ENCODE peak calls at places on chromosomes 11 and 22, in nine cellular contexts. U, X, V, Y, Q, D, R, G and C are unnamed samples.
A peak's percentile ranks its signal among the peaks of the same experiment; 100 is the strongest.

GRCh38 chr22:17998913-17999312 is 25.4 kb downstream of the MICAL3 start:
- DNase-seq in U (peak; percentile 89), X (no peak), V (no peak), Y (no peak), Q (no peak), D (no peak), R (no peak), G (no peak), C (no peak)

GRCh38 chr11:31817054-31817620 is 6.0 kb upstream of the PAX6 start:
- DNase-seq in U (no peak), X (no peak), V (no peak), Y (no peak), Q (no peak), D (peak; percentile 60), R (no peak), G (no peak), C (peak; percentile 74)

GRCh38 chr22:40578171-40578570 is 58.3 kb downstream of the MRTFA start:
- DNase-seq in U (no peak), X (no peak), V (no peak), Y (no peak), Q (no peak), D (no peak), R (no peak), G (no peak), C (no peak)

GRCh38 chr11:10674440-10674855 is 19.1 kb downstream of the IRAG1 start:
- DNase-seq in U (no peak), X (peak; percentile 69), V (peak; percentile 67), Y (no peak), Q (no peak), D (no peak), R (no peak), G (no peak), C (no peak)

GRCh38 chr11:47451436-47451835 is 2.5 kb upstream of the RAPSN start:
- DNase-seq in U (no peak), X (no peak), V (no peak), Y (no peak), Q (no peak), D (no peak), R (no peak), G (no peak), C (no peak)

GRCh38 chr22:29456211-29456671 is 17.9 kb downstream of the RFPL1 start:
- DNase-seq in U (no peak), X (no peak), V (no peak), Y (no peak), Q (no peak), D (no peak), R (no peak), G (no peak), C (peak; percentile 28)

GRCh38 chr22:24225044-24225601 is 19.8 kb downstream of the GGT5 start:
- DNase-seq in U (no peak), X (no peak), V (no peak), Y (no peak), Q (no peak), D (peak; percentile 41), R (no peak), G (no peak), C (no peak)

GRCh38 chr22:46522743-46523300 is 14.6 kb downstream of the CELSR1 start:
- DNase-seq in U (no peak), X (no peak), V (no peak), Y (no peak), Q (no peak), D (no peak), R (no peak), G (no peak), C (peak; percentile 87)

GRCh38 chr22:23301591-23301990 is 121.3 kb downstream of the BCR start:
- DNase-seq in U (no peak), X (no peak), V (no peak), Y (no peak), Q (no peak), D (peak; percentile 17), R (no peak), G (peak; percentile 19), C (no peak)

GRCh38 chr11:101045415-101045814 is 84.2 kb downstream of the PGR start:
- DNase-seq in U (no peak), X (no peak), V (no peak), Y (no peak), Q (no peak), D (no peak), R (no peak), G (no peak), C (no peak)

GRCh38 chr11:131537196-131537595 is 166.8 kb downstream of the NTM start:
- DNase-seq in U (no peak), X (no peak), V (no peak), Y (no peak), Q (no peak), D (no peak), R (no peak), G (no peak), C (no peak)

GRCh38 chr11:64598106-64598796 is 7.2 kb downstream of the SLC22A12 start:
- DNase-seq in U (no peak), X (no peak), V (peak; percentile 42), Y (no peak), Q (no peak), D (no peak), R (no peak), G (peak; percentile 42), C (peak; percentile 51)

DNA sequence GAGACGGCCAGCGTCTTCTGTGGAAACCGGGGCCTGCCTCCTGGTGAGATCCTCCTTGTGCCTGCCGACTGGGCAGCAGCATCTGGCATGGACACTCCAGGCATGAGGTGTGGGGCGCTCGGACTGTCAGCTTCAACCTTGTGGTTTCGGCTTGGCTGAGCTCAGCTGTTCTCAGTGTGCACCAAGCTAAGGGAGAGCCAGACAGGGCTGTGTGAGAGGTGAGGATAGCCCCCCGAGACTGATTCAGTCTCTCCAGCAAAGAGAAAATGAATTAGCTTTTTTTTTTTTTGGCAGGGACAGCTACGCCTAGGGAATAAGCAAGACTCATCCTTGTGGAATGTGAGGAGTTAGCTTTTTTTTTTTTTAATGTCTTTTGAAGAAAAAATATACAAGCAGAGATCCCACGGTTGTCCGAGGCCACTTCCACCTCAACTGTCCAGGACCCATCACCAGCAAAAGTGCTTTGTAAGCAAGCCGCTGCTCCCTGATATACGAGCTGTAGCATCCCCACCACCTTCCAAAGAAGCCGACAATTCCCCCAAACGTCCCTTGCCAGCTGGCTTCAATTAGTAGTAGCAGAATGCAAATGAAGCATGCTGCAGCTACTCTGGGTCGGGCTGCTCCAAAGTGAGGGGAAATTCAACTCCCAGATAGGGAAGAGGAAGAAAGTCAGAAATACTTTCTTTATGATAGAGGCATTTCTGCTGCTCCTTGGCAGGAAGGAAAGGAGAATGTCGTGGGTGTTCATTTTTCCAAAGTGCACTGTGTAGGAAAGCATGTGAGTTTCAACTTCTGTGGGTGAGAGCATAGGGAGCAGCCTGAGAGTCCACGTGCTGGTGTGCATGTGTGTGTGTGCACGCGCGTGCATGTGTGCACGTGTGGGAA is 9.8 kb upstream of the THY1 start:
- DNase-seq in U (no peak), X (no peak), V (no peak), Y (no peak), Q (no peak), D (peak; percentile 68), R (no peak), G (no peak), C (peak; percentile 59)
- H3K4me3 ChIP-seq in U (no peak overlapping the region), X (no peak overlapping the region), V (no peak overlapping the region), Y (peak overlapping the region; percentile 6), Q (no peak overlapping the region), D (no peak overlapping the region), R (no peak overlapping the region), G (peak overlapping the region; percentile 13), C (no peak overlapping the region)

GRCh38 chr11:1640076-1640946 is 10.7 kb downstream of the KRTAP5-5 start:
- DNase-seq in U (peak; percentile 60), X (no peak), V (no peak), Y (no peak), Q (peak; percentile 62), D (peak; percentile 87), R (no peak), G (no peak), C (peak; percentile 96)
- H3K27me3 ChIP-seq in U (no peaks in the 10 kb centered on the region), X (peaks cover 24% of the 10 kb centered on the region), V (peaks cover 39% of the 10 kb centered on the region), Y (peaks cover 59% of the 10 kb centered on the region), Q (peaks cover 4% of the 10 kb centered on the region), D (no peaks in the 10 kb centered on the region), R (peaks cover 6% of the 10 kb centered on the region), G (no peaks in the 10 kb centered on the region), C (no peaks in the 10 kb centered on the region)

GRCh38 chr11:2963112-2963754 is 28.9 kb downstream of the NAP1L4 start:
- DNase-seq in U (no peak), X (no peak), V (no peak), Y (no peak), Q (no peak), D (no peak), R (no peak), G (no peak), C (no peak)
- H3K36me3 ChIP-seq in U (no peaks in the 10 kb centered on the region), X (peaks cover 99% of the 10 kb centered on the region), V (peaks cover 94% of the 10 kb centered on the region), Y (peaks cover 91% of the 10 kb centered on the region), Q (peaks cover 36% of the 10 kb centered on the region), D (peaks cover 100% of the 10 kb centered on the region), R (peaks cover 89% of the 10 kb centered on the region), G (peaks cover 97% of the 10 kb centered on the region), C (peaks cover 40% of the 10 kb centered on the region)

GRCh38 chr22:36029406-36029755 is 757 bp upstream of the RBFOX2 start:
- DNase-seq in U (no peak), X (no peak), V (no peak), Y (no peak), Q (no peak), D (no peak), R (no peak), G (no peak), C (no peak)
- H3K4me3 ChIP-seq in U (peak overlapping the region; percentile 67), X (peak overlapping the region; percentile 86), V (peak overlapping the region; percentile 87), Y (peak overlapping the region; percentile 90), Q (peak overlapping the region; percentile 7), D (peak overlapping the region; percentile 61), R (peak overlapping the region; percentile 64), G (peak overlapping the region; percentile 93), C (peak overlapping the region; percentile 6)

DNA sequence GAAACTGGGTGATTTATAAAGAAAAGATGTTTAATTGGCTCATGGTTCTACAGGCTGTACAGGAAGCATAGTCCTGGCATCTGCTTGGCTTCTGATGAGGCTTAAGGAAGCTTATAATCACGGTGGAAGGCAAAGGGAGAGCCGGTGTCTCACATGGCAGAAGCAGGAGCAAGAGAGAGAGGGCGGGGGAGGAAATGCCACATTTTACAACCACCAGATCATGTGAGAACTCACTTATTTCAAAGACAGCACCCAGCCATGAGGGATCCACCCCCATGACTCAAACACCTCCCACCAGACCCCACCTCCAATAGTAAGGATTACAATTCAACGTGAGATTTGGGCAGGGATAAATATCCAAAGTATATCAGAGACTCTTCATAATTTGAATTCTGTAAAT is 200.7 kb downstream of the MSANTD4 start:
- DNase-seq in U (no peak), X (no peak), V (no peak), Y (no peak), Q (no peak), D (no peak), R (no peak), G (no peak), C (no peak)
- H3K27me3 ChIP-seq in U (no peaks in the 10 kb centered on the region), X (no peaks in the 10 kb centered on the region), V (no peaks in the 10 kb centered on the region), Y (no peaks in the 10 kb centered on the region), Q (no peaks in the 10 kb centered on the region), D (no peaks in the 10 kb centered on the region), R (no peaks in the 10 kb centered on the region), G (no peaks in the 10 kb centered on the region), C (no peaks in the 10 kb centered on the region)

GRCh38 chr11:211295-211694 is 3.8 kb downstream of the RIC8A start:
- DNase-seq in U (peak; percentile 17), X (no peak), V (peak; percentile 35), Y (no peak), Q (no peak), D (no peak), R (no peak), G (no peak), C (no peak)
- H3K36me3 ChIP-seq in U (no peaks in the 10 kb centered on the region), X (peaks cover 67% of the 10 kb centered on the region), V (peaks cover 71% of the 10 kb centered on the region), Y (peaks cover 70% of the 10 kb centered on the region), Q (peaks cover 54% of the 10 kb centered on the region), D (peaks cover 70% of the 10 kb centered on the region), R (peaks cover 61% of the 10 kb centered on the region), G (peaks cover 70% of the 10 kb centered on the region), C (peaks cover 46% of the 10 kb centered on the region)